ENCODE peak calls at places on chromosomes 5 and 9, in nine cellular contexts. D is kidney, N is tibial nerve, T is left ventricle myocardium inferior, X is mammary epithelial cell, U is osteoblast, V is lower lobe of right lung, H is left lung, M is endothelial cell of umbilical vein. Y is an unnamed sample.

GRCh38 chr5:669111-669841 is 23.9 kb downstream of the TPPP start:
- DNase-seq in D (peak; percentile 74), N (no peak), T (no peak), X (no peak), U (peak; percentile 94), V (peak; percentile 49), H (peak; percentile 78), M (peak; percentile 22), Y (no peak)

GRCh38 chr9:98432960-98433359 is 177.5 kb upstream of the TBC1D2 start:
- DNase-seq in D (no peak), N (no peak), T (no peak), X (no peak), U (no peak), V (no peak), H (no peak), M (no peak), Y (no peak)

GRCh38 chr9:93354451-93354850 is 97.0 kb upstream of the FAM120A start:
- DNase-seq in D (no peak), N (no peak), T (no peak), X (peak; percentile 12), U (no peak), V (no peak), H (no peak), M (no peak), Y (no peak)

GRCh38 chr9:5886114-5886939 is 4.4 kb upstream of the MLANA start:
- DNase-seq in D (peak; percentile 90), N (peak; percentile 74), T (peak; percentile 62), X (peak; percentile 58), U (peak; percentile 80), V (peak; percentile 77), H (peak; percentile 84), M (peak; percentile 70), Y (peak; percentile 84)

GRCh38 chr5:80990527-80990926 is 30.4 kb downstream of the RASGRF2 start:
- DNase-seq in D (no peak), N (no peak), T (no peak), X (no peak), U (no peak), V (no peak), H (no peak), M (no peak), Y (no peak)

GRCh38 chr9:78557540-78557939 is 260.6 kb downstream of the PSAT1 start:
- DNase-seq in D (no peak), N (no peak), T (no peak), X (no peak), U (no peak), V (no peak), H (no peak), M (no peak), Y (no peak)

GRCh38 chr9:98479967-98480847 is 224.8 kb upstream of the TBC1D2 start:
- DNase-seq in D (no peak), N (no peak), T (no peak), X (peak; percentile 28), U (no peak), V (no peak), H (no peak), M (no peak), Y (no peak)

GRCh38 chr9:35681341-35682002 is 7.7 kb downstream of the CA9 start:
- DNase-seq in D (peak; percentile 60), N (no peak), T (no peak), X (no peak), U (no peak), V (no peak), H (no peak), M (no peak), Y (no peak)

GRCh38 chr5:74288448-74289109 is 351.9 kb downstream of the ENC1 start:
- DNase-seq in D (no peak), N (peak; percentile 70), T (peak; percentile 16), X (peak; percentile 33), U (no peak), V (no peak), H (no peak), M (no peak), Y (no peak)

GRCh38 chr9:124342946-124343485 is 72.2 kb downstream of the PSMB7 start:
- DNase-seq in D (peak; percentile 89), N (peak; percentile 18), T (peak; percentile 26), X (peak; percentile 80), U (peak; percentile 99), V (peak; percentile 54), H (peak; percentile 81), M (no peak), Y (no peak)

GRCh38 chr5:67639311-67639710 is 442.7 kb upstream of the CD180 start:
- DNase-seq in D (no peak), N (peak; percentile 48), T (peak; percentile 61), X (no peak), U (peak; percentile 21), V (no peak), H (no peak), M (no peak), Y (peak; percentile 67)

GRCh38 chr9:82606761-82607382 is 456.1 kb downstream of the RASEF start:
- DNase-seq in D (no peak), N (peak; percentile 60), T (no peak), X (peak; percentile 35), U (no peak), V (no peak), H (no peak), M (peak; percentile 57), Y (no peak)

GRCh38 chr5:107026098-107026497 is 644.6 kb downstream of the EFNA5 start:
- DNase-seq in D (no peak), N (no peak), T (no peak), X (no peak), U (no peak), V (no peak), H (no peak), M (no peak), Y (no peak)

GRCh38 chr9:124574944-124575343 is 67.7 kb upstream of the NR5A1 start:
- DNase-seq in D (no peak), N (no peak), T (no peak), X (peak; percentile 93), U (peak; percentile 74), V (no peak), H (no peak), M (peak; percentile 35), Y (no peak)

GRCh38 chr5:141503699-141504098 is 14.8 kb downstream of the PCDHGC5 start:
- DNase-seq in D (no peak), N (no peak), T (no peak), X (no peak), U (no peak), V (no peak), H (no peak), M (no peak), Y (no peak)

GRCh38 chr5:141507387-141508091 is 18.7 kb downstream of the PCDHGC5 start:
- DNase-seq in D (peak; percentile 90), N (peak; percentile 62), T (peak; percentile 61), X (peak; percentile 46), U (peak; percentile 96), V (no peak), H (no peak), M (no peak), Y (no peak)

GRCh38 chr5:141501805-141502204 is 12.9 kb downstream of the PCDHGC5 start:
- DNase-seq in D (no peak), N (no peak), T (no peak), X (no peak), U (no peak), V (no peak), H (no peak), M (no peak), Y (no peak)

GRCh38 chr5:141506381-141507155 is 17.7 kb downstream of the PCDHGC5 start:
- DNase-seq in D (no peak), N (no peak), T (no peak), X (no peak), U (no peak), V (no peak), H (no peak), M (no peak), Y (no peak)

DNA sequence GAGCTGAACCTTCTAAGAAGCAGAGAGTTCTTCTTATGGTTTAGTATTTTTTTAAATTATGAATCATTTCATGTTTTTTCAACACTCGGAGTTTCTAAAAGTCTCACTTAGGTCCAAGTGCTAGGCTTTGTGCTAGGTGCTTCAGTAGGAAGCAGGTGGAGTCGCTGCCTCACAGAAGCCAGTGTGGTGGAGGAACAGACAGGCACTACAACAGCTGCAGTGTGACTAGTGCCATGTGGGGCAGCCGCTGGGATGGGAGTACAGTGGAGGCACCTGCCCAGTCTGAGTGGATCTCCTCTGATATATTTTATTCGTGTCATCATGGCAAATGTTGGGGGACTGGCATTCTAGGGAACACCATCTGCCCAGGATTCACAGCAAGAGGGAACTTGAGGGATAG is 15.3 kb downstream of the PCDHGC5 start:
- DNase-seq in D (no peak), N (no peak), T (no peak), X (no peak), U (no peak), V (no peak), H (no peak), M (no peak), Y (no peak)
- H3K4me1 ChIP-seq in D (peaks cover under 1% of the 10 kb centered on the region), N (no peaks in the 10 kb centered on the region), T (peaks cover 38% of the 10 kb centered on the region), X (peaks cover 17% of the 10 kb centered on the region), U (peaks cover 21% of the 10 kb centered on the region), V (peaks cover 25% of the 10 kb centered on the region), H (peaks cover 7% of the 10 kb centered on the region), M (peaks cover 8% of the 10 kb centered on the region), Y (peaks cover 24% of the 10 kb centered on the region)

GRCh38 chr5:127571732-127572131 is 54.3 kb downstream of the PRRC1 start:
- DNase-seq in D (no peak), N (no peak), T (no peak), X (no peak), U (no peak), V (no peak), H (no peak), M (no peak), Y (no peak)

GRCh38 chr5:127577458-127577857 is 60.0 kb downstream of the PRRC1 start:
- DNase-seq in D (no peak), N (no peak), T (no peak), X (no peak), U (no peak), V (no peak), H (no peak), M (peak; percentile 64), Y (no peak)

GRCh38 chr5:127574852-127575679 is 57.6 kb downstream of the PRRC1 start:
- DNase-seq in D (no peak), N (no peak), T (no peak), X (no peak), U (no peak), V (no peak), H (no peak), M (no peak), Y (no peak)

GRCh38 chr5:127571314-127571713 is 53.9 kb downstream of the PRRC1 start:
- DNase-seq in D (no peak), N (no peak), T (no peak), X (no peak), U (peak; percentile 77), V (no peak), H (no peak), M (no peak), Y (no peak)

GRCh38 chr5:127572930-127573329 is 55.5 kb downstream of the PRRC1 start:
- DNase-seq in D (no peak), N (no peak), T (no peak), X (no peak), U (no peak), V (no peak), H (no peak), M (no peak), Y (no peak)
- TF ChIP-seq CTCF in D (no peak), N (no peak), T (peak; percentile 40), X (peak; percentile 41), U (peak; percentile 23), V (peak; percentile 11), H (peak; percentile 25), M (no peak), Y (no peak)

GRCh38 chr5:172894767-172895166 is 60.7 kb downstream of the ERGIC1 start:
- DNase-seq in D (no peak), N (no peak), T (no peak), X (no peak), U (no peak), V (no peak), H (no peak), M (no peak), Y (no peak)
- H3K36me3 ChIP-seq in D (peaks cover 18% of the 10 kb centered on the region), N (peaks cover 32% of the 10 kb centered on the region), T (peaks cover 9% of the 10 kb centered on the region), X (peaks cover 3% of the 10 kb centered on the region), U (peaks cover 23% of the 10 kb centered on the region), V (peaks cover 49% of the 10 kb centered on the region), H (peaks cover 51% of the 10 kb centered on the region), M (no peaks in the 10 kb centered on the region), Y (peaks cover 17% of the 10 kb centered on the region)

GRCh38 chr9:71758277-71758676 is 10.0 kb downstream of the CEMIP2 start:
- DNase-seq in D (no peak), N (no peak), T (no peak), X (no peak), U (no peak), V (no peak), H (no peak), M (no peak), Y (no peak)
- H3K4me1 ChIP-seq in D (peaks cover 6% of the 10 kb centered on the region), N (no peaks in the 10 kb centered on the region), T (peaks cover 19% of the 10 kb centered on the region), X (peaks cover 46% of the 10 kb centered on the region), U (peaks cover 21% of the 10 kb centered on the region), V (peaks cover 52% of the 10 kb centered on the region), H (peaks cover 35% of the 10 kb centered on the region), M (peaks cover 21% of the 10 kb centered on the region), Y (peaks cover 47% of the 10 kb centered on the region)